ENCODE peak calls at places on chromosomes 12 and 14, in ten cellular contexts. B is cardiac muscle cell; Z is Caco-2; H is endothelial cell of umbilical vein; F is CD4-positive, alpha-beta T cell; M is endothelial cell; C is fibroblast of lung; G is progenitor cell of endocrine pancreas; K is Calu3; Q is A673. A is an unnamed sample.
A peak's percentile ranks its signal among the peaks of the same experiment; 100 is the strongest.

GRCh38 chr14:103552011-103552797 is 10.3 kb downstream of the BAG5 start:
- DNase-seq in B (no peak), Z (no peak), H (no peak), F (no peak), M (no peak), C (no peak), G (no peak), K (no peak), Q (no peak), A (no peak)

GRCh38 chr14:77638738-77639137 is 22.3 kb upstream of the SPTLC2 start:
- DNase-seq in B (no peak), Z (no peak), H (peak; percentile 52), F (no peak), M (no peak), C (peak; percentile 46), G (no peak), K (no peak), Q (no peak), A (no peak)

GRCh38 chr12:19972325-19973288 is 395.7 kb upstream of the PDE3A start:
- DNase-seq in B (no peak), Z (no peak), H (no peak), F (no peak), M (no peak), C (no peak), G (no peak), K (peak; percentile 21), Q (no peak), A (no peak)

GRCh38 chr14:94771191-94771905 is 1.4 kb upstream of the GSC start:
- DNase-seq in B (no peak), Z (no peak), H (no peak), F (no peak), M (peak; percentile 38), C (no peak), G (no peak), K (no peak), Q (no peak), A (no peak)

GRCh38 chr14:56608682-56609081 is 29.1 kb downstream of the TMEM260 start:
- DNase-seq in B (no peak), Z (peak; percentile 10), H (no peak), F (no peak), M (no peak), C (peak; percentile 60), G (no peak), K (no peak), Q (peak; percentile 9), A (no peak)

GRCh38 chr12:1810201-1810930 is 10.0 kb upstream of the LRTM2 start:
- DNase-seq in B (no peak), Z (no peak), H (no peak), F (no peak), M (no peak), C (no peak), G (no peak), K (no peak), Q (no peak), A (no peak)

GRCh38 chr12:67069451-67070306 is 199.5 kb upstream of the CAND1 start:
- DNase-seq in B (peak; percentile 69), Z (peak; percentile 51), H (no peak), F (peak; percentile 42), M (peak; percentile 57), C (no peak), G (peak; percentile 41), K (peak; percentile 75), Q (peak; percentile 41), A (no peak)

GRCh38 chr14:66066991-66067788 is 419.0 kb upstream of the CCDC196 start:
- DNase-seq in B (no peak), Z (no peak), H (no peak), F (no peak), M (no peak), C (no peak), G (no peak), K (no peak), Q (peak; percentile 33), A (no peak)

GRCh38 chr12:18261906-18262305 is 588 bp downstream of the PIK3C2G start:
- DNase-seq in B (no peak), Z (no peak), H (no peak), F (no peak), M (no peak), C (no peak), G (no peak), K (no peak), Q (no peak), A (no peak)

GRCh38 chr12:107651867-107652449 is 33.6 kb upstream of the PWP1 start:
- DNase-seq in B (no peak), Z (no peak), H (no peak), F (no peak), M (no peak), C (no peak), G (no peak), K (no peak), Q (no peak), A (no peak)

GRCh38 chr12:106736051-106736957 is 38.2 kb upstream of the RIC8B start:
- DNase-seq in B (no peak), Z (no peak), H (no peak), F (no peak), M (no peak), C (no peak), G (no peak), K (no peak), Q (peak; percentile 12), A (no peak)

GRCh38 chr12:125029756-125030358 is 35.4 kb upstream of the AACS start:
- DNase-seq in B (no peak), Z (no peak), H (no peak), F (no peak), M (no peak), C (no peak), G (no peak), K (no peak), Q (no peak), A (no peak)

GRCh38 chr12:43370299-43370698 is 181.7 kb downstream of the ADAMTS20 start:
- DNase-seq in B (no peak), Z (no peak), H (peak; percentile 3), F (no peak), M (no peak), C (peak; percentile 69), G (no peak), K (peak; percentile 10), Q (peak; percentile 3), A (no peak)

GRCh38 chr12:88362439-88362838 is 217.8 kb downstream of the KITLG start:
- DNase-seq in B (no peak), Z (no peak), H (no peak), F (no peak), M (no peak), C (no peak), G (no peak), K (no peak), Q (no peak), A (no peak)

GRCh38 chr12:388547-389137 is 478 bp downstream of the KDM5A start:
- DNase-seq in B (peak; percentile 20), Z (no peak), H (peak; percentile 64), F (peak; percentile 30), M (peak; percentile 55), C (peak; percentile 19), G (no peak), K (peak; percentile 21), Q (peak; percentile 30), A (no peak)

GRCh38 chr14:97120204-97121120 is 323.3 kb downstream of the VRK1 start:
- DNase-seq in B (no peak), Z (no peak), H (no peak), F (peak; percentile 36), M (no peak), C (no peak), G (no peak), K (no peak), Q (no peak), A (no peak)

DNA sequence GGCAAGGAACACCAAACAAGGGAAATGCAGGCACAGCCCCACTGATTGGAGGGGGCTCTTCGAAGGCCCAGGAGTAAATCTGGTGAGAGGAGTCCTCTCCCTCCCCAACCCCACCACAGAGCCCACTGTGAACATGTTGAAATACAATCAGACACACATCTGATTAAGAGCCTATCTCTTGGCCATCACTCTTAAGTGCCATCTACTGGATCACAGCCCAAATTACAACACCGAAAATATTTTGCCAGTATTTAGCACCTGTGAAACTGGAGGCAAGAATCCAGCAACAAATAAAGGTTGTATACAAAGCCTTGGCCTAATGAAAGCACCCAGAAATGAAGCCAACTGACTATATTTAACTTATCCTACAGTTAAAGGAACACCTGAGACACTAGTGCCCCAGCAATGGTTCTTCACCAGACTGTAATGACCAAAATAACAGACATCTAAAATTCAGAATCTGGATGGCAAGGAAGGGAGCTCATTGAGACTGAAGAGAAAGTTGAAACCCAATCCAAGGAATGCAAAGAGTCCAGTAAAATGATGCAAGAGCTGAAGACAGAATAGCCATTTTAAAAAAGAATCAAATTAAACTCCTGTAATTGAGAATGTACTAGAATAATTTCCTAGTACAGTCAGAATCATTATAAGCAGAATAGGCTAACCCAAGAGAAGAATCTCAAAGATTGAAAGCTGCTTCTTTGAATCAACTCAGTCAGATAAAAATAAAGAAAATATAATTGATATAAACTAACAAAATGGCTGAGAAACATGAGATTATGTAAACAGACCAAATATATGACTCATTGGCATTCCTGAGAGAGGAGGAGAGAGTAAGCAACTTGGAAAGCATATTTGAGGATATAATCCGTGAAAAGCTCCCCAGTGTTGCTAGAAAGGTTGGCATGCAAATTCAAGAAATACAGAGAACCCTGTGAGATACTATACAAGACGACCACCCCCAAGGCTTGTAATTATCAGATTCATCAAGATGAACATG is 1117.0 kb downstream of the FLRT2 start:
- DNase-seq in B (no peak), Z (no peak), H (no peak), F (no peak), M (no peak), C (peak; percentile 68), G (no peak), K (no peak), Q (peak; percentile 23), A (peak; percentile 10)
- TF ChIP-seq CTCF in B (no peak), Z (no peak), H (no peak), F (no peak), M (no peak), C (peak; percentile 23), G (no peak), K (no peak), Q (peak; percentile 35), A (peak; percentile 25)

GRCh38 chr12:14656846-14657245 is 39.6 kb downstream of the GUCY2C start:
- DNase-seq in B (no peak), Z (peak; percentile 24), H (no peak), F (no peak), M (peak; percentile 24), C (no peak), G (no peak), K (no peak), Q (no peak), A (no peak)
- TF ChIP-seq CTCF in B (no peak), Z (peak; percentile 16), H (no peak), F (no peak), M (no peak), C (no peak), G (no peak), K (no peak), Q (no peak), A (no peak)

GRCh38 chr12:103013741-103014140 is 56.3 kb downstream of the ASCL1 start:
- DNase-seq in B (no peak), Z (no peak), H (no peak), F (no peak), M (no peak), C (no peak), G (no peak), K (no peak), Q (no peak), A (no peak)
- TF ChIP-seq CTCF in B (no peak), Z (no peak), H (no peak), F (no peak), M (no peak), C (no peak), G (no peak), K (no peak), Q (no peak), A (no peak)

DNA sequence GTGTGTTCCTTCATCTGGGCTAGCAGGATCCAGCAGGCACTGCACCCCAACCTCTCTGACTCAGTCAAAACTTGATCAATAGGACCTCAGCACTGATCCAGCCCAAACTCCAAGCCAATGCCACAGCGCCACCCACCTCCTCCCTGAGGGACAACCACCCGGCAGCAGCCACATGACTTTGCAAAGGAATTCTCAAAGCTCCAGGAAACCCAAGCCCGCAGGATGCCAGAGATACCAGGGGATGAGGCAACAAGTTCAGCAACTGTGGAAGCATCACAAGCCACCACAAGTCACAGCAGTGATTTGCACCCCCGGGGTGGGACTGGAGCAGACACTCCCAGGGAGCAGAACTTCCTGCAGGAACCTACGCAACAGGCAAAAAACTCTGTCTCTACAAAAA is 37.3 kb downstream of the ACTN1 start:
- DNase-seq in B (peak; percentile 78), Z (peak; percentile 68), H (peak; percentile 50), F (no peak), M (peak; percentile 54), C (peak; percentile 87), G (no peak), K (peak; percentile 84), Q (peak; percentile 92), A (no peak)
- TF ChIP-seq CTCF in B (peak; percentile 68), Z (no peak), H (peak; percentile 42), F (no peak), M (no peak), C (peak; percentile 54), G (peak; percentile 21), K (no peak), Q (peak; percentile 81), A (peak; percentile 23)

A was measured in HFF-Myc.